ENCODE peak calls at places on chromosomes 7 and 10, in six cellular contexts. One of them, this sample, is unnamed.

GRCh38 chr7:69269756-69270155 is 328.5 kb upstream of the AUTS2 start:
- DNase-seq in heart right ventricle: no peak
- DNase-seq in upper lobe of right lung: no peak
- DNase-seq in uterus: no peak
- DNase-seq in right atrium auricular region: no peak
- DNase-seq in cardiac muscle cell: no peak
- DNase-seq in this sample: no peak

GRCh38 chr7:82036146-82036886 is 266.5 kb upstream of the HGF start:
- DNase-seq in uterus: no peak
- DNase-seq in right atrium auricular region: no peak
- DNase-seq in heart right ventricle: no peak
- DNase-seq in cardiac muscle cell: peak
- DNase-seq in upper lobe of right lung: no peak
- DNase-seq in this sample: no peak

GRCh38 chr7:127678947-127679346 is 27.0 kb downstream of the SND1 start:
- DNase-seq in right atrium auricular region: no peak
- DNase-seq in uterus: no peak
- DNase-seq in heart right ventricle: no peak
- DNase-seq in cardiac muscle cell: peak
- DNase-seq in upper lobe of right lung: no peak
- DNase-seq in this sample: no peak

GRCh38 chr7:16942929-16943509 is 61.2 kb upstream of the AGR3 start:
- DNase-seq in cardiac muscle cell: no peak
- DNase-seq in heart right ventricle: no peak
- DNase-seq in upper lobe of right lung: no peak
- DNase-seq in uterus: no peak
- DNase-seq in right atrium auricular region: no peak
- DNase-seq in this sample: no peak

GRCh38 chr10:44673245-44673999 is 237.7 kb upstream of the TMEM72 start:
- DNase-seq in heart right ventricle: no peak
- DNase-seq in upper lobe of right lung: no peak
- DNase-seq in right atrium auricular region: no peak
- DNase-seq in uterus: no peak
- DNase-seq in cardiac muscle cell: no peak
- DNase-seq in this sample: no peak

GRCh38 chr7:19665399-19666008 is 43.3 kb downstream of the POLR1F start:
- DNase-seq in upper lobe of right lung: no peak
- DNase-seq in heart right ventricle: no peak
- DNase-seq in uterus: no peak
- DNase-seq in right atrium auricular region: no peak
- DNase-seq in cardiac muscle cell: peak
- DNase-seq in this sample: no peak

GRCh38 chr7:138008588-138009349 is 6.9 kb upstream of the CREB3L2 start:
- DNase-seq in cardiac muscle cell: peak
- DNase-seq in uterus: peak
- DNase-seq in heart right ventricle: no peak
- DNase-seq in right atrium auricular region: peak
- DNase-seq in upper lobe of right lung: no peak
- DNase-seq in this sample: peak

GRCh38 chr7:47413526-47414341 is 168.2 kb downstream of the TNS3 start:
- DNase-seq in upper lobe of right lung: no peak
- DNase-seq in heart right ventricle: no peak
- DNase-seq in uterus: peak
- DNase-seq in cardiac muscle cell: no peak
- DNase-seq in right atrium auricular region: no peak
- DNase-seq in this sample: no peak

GRCh38 chr7:94003446-94004023 is 620 bp downstream of the BET1 start:
- DNase-seq in heart right ventricle: no peak
- DNase-seq in uterus: no peak
- DNase-seq in right atrium auricular region: no peak
- DNase-seq in cardiac muscle cell: peak
- DNase-seq in upper lobe of right lung: no peak
- DNase-seq in this sample: no peak

DNA sequence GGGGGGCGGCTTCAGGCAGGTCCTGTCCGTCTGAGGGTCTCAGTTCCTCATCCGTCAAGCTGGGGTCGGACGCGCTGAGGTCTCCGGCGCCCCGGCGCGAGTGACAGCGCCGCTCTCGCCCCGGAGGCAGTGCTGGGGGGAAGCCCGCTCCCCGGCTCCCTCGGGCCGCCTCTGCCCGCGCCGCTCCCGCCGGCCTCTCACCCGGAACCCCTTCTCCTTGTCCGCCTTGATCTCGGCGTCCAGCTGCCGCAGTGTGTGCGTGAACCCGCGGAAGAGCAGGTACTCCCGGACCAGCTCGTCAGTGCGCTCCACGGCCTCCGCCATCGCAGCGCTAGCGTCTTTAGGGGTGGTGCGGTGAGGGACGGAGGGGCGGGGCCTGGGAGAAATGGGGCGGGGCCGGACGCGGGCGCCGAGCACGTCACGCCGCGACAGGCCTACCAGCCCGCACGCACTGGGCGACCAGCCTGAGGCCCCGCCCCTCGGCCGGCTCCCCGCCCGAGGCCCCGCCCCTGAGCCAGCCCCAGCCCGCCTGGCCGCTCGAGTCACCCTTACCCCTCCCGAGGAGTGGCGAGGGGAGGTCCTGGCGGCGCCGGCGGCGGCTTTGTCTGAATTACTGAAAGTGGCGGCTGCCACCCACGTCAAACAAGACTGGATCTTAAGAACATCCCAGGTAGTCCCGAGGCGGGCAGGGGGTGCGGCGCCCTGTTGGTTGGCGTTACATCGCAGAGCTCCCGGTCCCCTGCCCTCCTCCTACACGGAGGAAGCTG is at the start of gene WDR91:
- DNase-seq in right atrium auricular region: peak
- DNase-seq in cardiac muscle cell: peak
- DNase-seq in uterus: peak
- DNase-seq in upper lobe of right lung: peak
- DNase-seq in heart right ventricle: peak
- DNase-seq in this sample: peak
- TF ChIP-seq CTCF in right atrium auricular region: peak
- TF ChIP-seq CTCF in cardiac muscle cell: no peak
- TF ChIP-seq CTCF in uterus: peak
- TF ChIP-seq CTCF in upper lobe of right lung: no peak
- TF ChIP-seq CTCF in heart right ventricle: peak
- TF ChIP-seq CTCF in this sample: no peak

GRCh38 chr7:115975766-115976165 is 54.8 kb downstream of the TFEC start:
- DNase-seq in right atrium auricular region: no peak
- DNase-seq in cardiac muscle cell: no peak
- DNase-seq in heart right ventricle: no peak
- DNase-seq in uterus: no peak
- DNase-seq in upper lobe of right lung: no peak
- DNase-seq in this sample: no peak

GRCh38 chr7:115980175-115980574 is 50.4 kb downstream of the TFEC start:
- DNase-seq in heart right ventricle: no peak
- DNase-seq in upper lobe of right lung: no peak
- DNase-seq in cardiac muscle cell: no peak
- DNase-seq in uterus: no peak
- DNase-seq in right atrium auricular region: no peak
- DNase-seq in this sample: no peak

GRCh38 chr7:115973381-115973780 is 57.2 kb downstream of the TFEC start:
- DNase-seq in cardiac muscle cell: peak
- DNase-seq in heart right ventricle: no peak
- DNase-seq in right atrium auricular region: no peak
- DNase-seq in upper lobe of right lung: no peak
- DNase-seq in uterus: no peak
- DNase-seq in this sample: no peak

GRCh38 chr7:115976651-115977050 is 53.9 kb downstream of the TFEC start:
- DNase-seq in uterus: no peak
- DNase-seq in cardiac muscle cell: no peak
- DNase-seq in upper lobe of right lung: no peak
- DNase-seq in right atrium auricular region: no peak
- DNase-seq in heart right ventricle: no peak
- DNase-seq in this sample: no peak
- TF ChIP-seq CTCF in uterus: no peak
- TF ChIP-seq CTCF in cardiac muscle cell: no peak
- TF ChIP-seq CTCF in upper lobe of right lung: no peak
- TF ChIP-seq CTCF in right atrium auricular region: no peak
- TF ChIP-seq CTCF in heart right ventricle: no peak
- TF ChIP-seq CTCF in this sample: no peak

DNA sequence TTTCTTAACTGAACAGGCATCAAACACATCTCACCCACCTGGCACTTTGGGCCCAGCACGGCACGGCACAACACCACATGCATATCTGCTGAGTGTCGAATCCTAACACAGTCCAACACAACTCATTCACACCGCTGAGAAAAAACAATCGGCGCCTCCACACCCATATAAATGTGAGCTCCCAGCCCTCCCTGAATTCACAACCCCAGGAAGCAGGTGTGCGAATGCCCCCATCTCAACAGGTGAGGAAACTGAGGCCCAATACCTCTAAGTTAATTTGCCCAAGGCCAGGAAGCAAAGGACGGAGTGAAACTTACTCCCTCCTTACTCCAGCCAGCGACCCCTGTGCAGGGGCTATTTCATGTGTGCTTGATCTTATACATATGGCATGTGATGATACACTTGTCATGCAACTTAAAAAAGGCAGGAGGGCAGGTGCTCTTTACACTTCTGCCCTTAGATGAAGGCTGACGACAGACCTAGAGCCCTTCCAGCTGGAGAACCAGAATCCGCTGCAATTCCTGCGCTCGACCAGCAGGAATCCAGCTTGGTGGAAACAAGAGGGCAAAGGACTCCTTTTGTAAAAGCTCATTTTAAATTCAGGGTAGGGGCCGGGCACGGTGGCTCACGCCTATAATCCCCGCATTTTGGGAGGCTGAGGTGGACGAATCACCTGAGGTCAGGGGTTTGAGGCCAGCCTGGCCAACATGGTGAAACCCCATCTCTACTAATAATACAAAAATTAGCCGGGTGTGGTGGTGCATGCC is 116.0 kb downstream of the LARP4B start:
- DNase-seq in uterus: no peak
- DNase-seq in cardiac muscle cell: no peak
- DNase-seq in right atrium auricular region: no peak
- DNase-seq in upper lobe of right lung: no peak
- DNase-seq in heart right ventricle: no peak
- DNase-seq in this sample: no peak
- TF ChIP-seq CTCF in uterus: no peak
- TF ChIP-seq CTCF in cardiac muscle cell: no peak
- TF ChIP-seq CTCF in right atrium auricular region: no peak
- TF ChIP-seq CTCF in upper lobe of right lung: no peak
- TF ChIP-seq CTCF in heart right ventricle: no peak
- TF ChIP-seq CTCF in this sample: peak

GRCh38 chr10:125236091-125236490 is 75.7 kb upstream of the CTBP2 start:
- DNase-seq in right atrium auricular region: no peak
- DNase-seq in heart right ventricle: no peak
- DNase-seq in upper lobe of right lung: no peak
- DNase-seq in uterus: no peak
- DNase-seq in cardiac muscle cell: no peak
- DNase-seq in this sample: no peak

GRCh38 chr10:125232841-125233240 is 72.5 kb upstream of the CTBP2 start:
- DNase-seq in uterus: no peak
- DNase-seq in heart right ventricle: no peak
- DNase-seq in cardiac muscle cell: no peak
- DNase-seq in upper lobe of right lung: no peak
- DNase-seq in right atrium auricular region: no peak
- DNase-seq in this sample: no peak

GRCh38 chr10:125235093-125236069 is 75.0 kb upstream of the CTBP2 start:
- DNase-seq in heart right ventricle: no peak
- DNase-seq in uterus: no peak
- DNase-seq in right atrium auricular region: no peak
- DNase-seq in cardiac muscle cell: no peak
- DNase-seq in upper lobe of right lung: no peak
- DNase-seq in this sample: no peak

GRCh38 chr10:125238682-125239081 is 78.3 kb upstream of the CTBP2 start:
- DNase-seq in uterus: no peak
- DNase-seq in heart right ventricle: no peak
- DNase-seq in cardiac muscle cell: no peak
- DNase-seq in right atrium auricular region: no peak
- DNase-seq in upper lobe of right lung: no peak
- DNase-seq in this sample: no peak
- TF ChIP-seq CTCF in uterus: no peak
- TF ChIP-seq CTCF in heart right ventricle: no peak
- TF ChIP-seq CTCF in cardiac muscle cell: no peak
- TF ChIP-seq CTCF in right atrium auricular region: no peak
- TF ChIP-seq CTCF in upper lobe of right lung: no peak
- TF ChIP-seq CTCF in this sample: no peak

DNA sequence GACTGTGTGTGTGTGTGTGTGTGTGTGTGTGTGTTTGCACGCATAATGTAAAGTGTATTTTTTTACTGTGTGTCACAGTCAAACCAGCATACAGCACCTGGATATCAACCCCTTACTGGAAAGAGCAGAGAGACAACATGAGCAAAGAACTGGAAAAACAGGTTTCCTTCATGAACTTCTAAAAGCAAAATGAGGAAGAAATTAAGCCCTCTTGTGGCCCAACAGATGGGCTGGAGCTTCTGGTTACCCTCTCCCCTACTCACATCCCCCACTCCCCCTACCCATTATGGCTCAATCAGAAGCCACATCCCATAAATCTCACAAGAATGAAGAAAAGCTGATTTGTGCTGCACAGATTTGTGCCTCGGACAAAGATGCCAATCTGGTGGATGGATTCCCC is 36.2 kb downstream of the PDE1C start:
- DNase-seq in heart right ventricle: no peak
- DNase-seq in upper lobe of right lung: no peak
- DNase-seq in uterus: no peak
- DNase-seq in cardiac muscle cell: no peak
- DNase-seq in right atrium auricular region: no peak
- DNase-seq in this sample: no peak
- TF ChIP-seq CTCF in heart right ventricle: no peak
- TF ChIP-seq CTCF in upper lobe of right lung: no peak
- TF ChIP-seq CTCF in uterus: no peak
- TF ChIP-seq CTCF in cardiac muscle cell: no peak
- TF ChIP-seq CTCF in right atrium auricular region: no peak
- TF ChIP-seq CTCF in this sample: no peak

DNA sequence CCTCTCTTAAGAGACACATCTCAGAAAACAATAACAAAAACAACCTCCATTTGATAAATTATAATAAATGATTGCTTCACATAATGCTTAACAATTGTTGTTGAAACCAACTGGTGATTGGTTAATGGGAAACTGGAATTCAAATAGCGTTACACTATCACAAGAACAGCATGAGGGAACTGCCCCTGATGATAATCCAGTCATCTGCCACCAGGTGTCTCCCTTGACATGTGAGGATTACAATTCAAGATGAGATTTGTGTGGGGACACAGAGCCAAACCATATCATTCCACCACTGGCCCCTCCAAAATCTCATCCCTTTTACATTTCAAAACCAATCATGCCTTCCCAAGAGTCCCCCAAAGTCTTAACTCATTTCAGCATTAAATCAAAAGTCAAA is 375.9 kb downstream of the BMPER start:
- DNase-seq in right atrium auricular region: no peak
- DNase-seq in cardiac muscle cell: no peak
- DNase-seq in heart right ventricle: no peak
- DNase-seq in upper lobe of right lung: no peak
- DNase-seq in uterus: no peak
- DNase-seq in this sample: no peak
- TF ChIP-seq CTCF in right atrium auricular region: no peak
- TF ChIP-seq CTCF in cardiac muscle cell: no peak
- TF ChIP-seq CTCF in heart right ventricle: no peak
- TF ChIP-seq CTCF in upper lobe of right lung: no peak
- TF ChIP-seq CTCF in uterus: no peak
- TF ChIP-seq CTCF in this sample: no peak